ENCODE peak calls at places on chromosomes 4 and X, in eight cellular contexts. One of them, this sample, is unnamed.

GRCh38 chr4:169618286-169618685 is 2.1 kb upstream of the CLCN3 start:
- DNase-seq in mucosa of gallbladder: no peak
- DNase-seq in hepatic stellate cell: no peak
- DNase-seq in adrenal gland: no peak
- DNase-seq in globus pallidus: no peak
- DNase-seq in activated T-helper 1 cell treated with anti-CD3 and anti-CD28 coated beads, Interleukin-2, amount 50 U/mL, for 16 hours: no peak
- DNase-seq in frontal cortex: no peak
- DNase-seq in IMR-90: peak; percentile 41
- DNase-seq in this sample: no peak

GRCh38 chr4:165343353-165344191 is 16.1 kb downstream of the MSMO1 start:
- DNase-seq in frontal cortex: no peak
- DNase-seq in IMR-90: no peak
- DNase-seq in hepatic stellate cell: no peak
- DNase-seq in mucosa of gallbladder: no peak
- DNase-seq in adrenal gland: no peak
- DNase-seq in globus pallidus: no peak
- DNase-seq in activated T-helper 1 cell treated with anti-CD3 and anti-CD28 coated beads, Interleukin-2, amount 50 U/mL, for 16 hours: no peak
- DNase-seq in this sample: no peak

GRCh38 chr4:148814030-148814429 is 371.8 kb upstream of the NR3C2 start:
- DNase-seq in frontal cortex: no peak
- DNase-seq in globus pallidus: no peak
- DNase-seq in activated T-helper 1 cell treated with anti-CD3 and anti-CD28 coated beads, Interleukin-2, amount 50 U/mL, for 16 hours: no peak
- DNase-seq in hepatic stellate cell: no peak
- DNase-seq in IMR-90: no peak
- DNase-seq in mucosa of gallbladder: peak; percentile 44
- DNase-seq in adrenal gland: no peak
- DNase-seq in this sample: no peak

GRCh38 chrX:74349387-74349786 is 45.4 kb downstream of the ZCCHC13 start:
- DNase-seq in frontal cortex: no peak
- DNase-seq in activated T-helper 1 cell treated with anti-CD3 and anti-CD28 coated beads, Interleukin-2, amount 50 U/mL, for 16 hours: no peak
- DNase-seq in adrenal gland: no peak
- DNase-seq in mucosa of gallbladder: no peak
- DNase-seq in globus pallidus: no peak
- DNase-seq in hepatic stellate cell: no peak
- DNase-seq in IMR-90: peak; percentile 82
- DNase-seq in this sample: no peak

GRCh38 chr4:152640058-152640921 is 39.5 kb downstream of the TMEM154 start:
- DNase-seq in adrenal gland: peak; percentile 35
- DNase-seq in globus pallidus: peak; percentile 20
- DNase-seq in mucosa of gallbladder: no peak
- DNase-seq in frontal cortex: no peak
- DNase-seq in activated T-helper 1 cell treated with anti-CD3 and anti-CD28 coated beads, Interleukin-2, amount 50 U/mL, for 16 hours: no peak
- DNase-seq in hepatic stellate cell: peak; percentile 14
- DNase-seq in IMR-90: peak; percentile 28
- DNase-seq in this sample: no peak

GRCh38 chr4:150581611-150582010 is 340 bp upstream of the MAB21L2 start:
- DNase-seq in adrenal gland: no peak
- DNase-seq in globus pallidus: no peak
- DNase-seq in IMR-90: peak; percentile 94
- DNase-seq in hepatic stellate cell: no peak
- DNase-seq in frontal cortex: no peak
- DNase-seq in mucosa of gallbladder: no peak
- DNase-seq in activated T-helper 1 cell treated with anti-CD3 and anti-CD28 coated beads, Interleukin-2, amount 50 U/mL, for 16 hours: no peak
- DNase-seq in this sample: peak; percentile 50

GRCh38 chrX:40169193-40170086 is 71.7 kb upstream of the BCOR start:
- DNase-seq in mucosa of gallbladder: peak; percentile 74
- DNase-seq in hepatic stellate cell: no peak
- DNase-seq in frontal cortex: no peak
- DNase-seq in activated T-helper 1 cell treated with anti-CD3 and anti-CD28 coated beads, Interleukin-2, amount 50 U/mL, for 16 hours: peak; percentile 61
- DNase-seq in globus pallidus: no peak
- DNase-seq in IMR-90: peak; percentile 75
- DNase-seq in adrenal gland: peak; percentile 78
- DNase-seq in this sample: peak; percentile 79

GRCh38 chr4:138275946-138276621 is 33.9 kb upstream of the SLC7A11 start:
- DNase-seq in IMR-90: peak; percentile 91
- DNase-seq in hepatic stellate cell: peak; percentile 44
- DNase-seq in activated T-helper 1 cell treated with anti-CD3 and anti-CD28 coated beads, Interleukin-2, amount 50 U/mL, for 16 hours: no peak
- DNase-seq in globus pallidus: peak; percentile 29
- DNase-seq in frontal cortex: no peak
- DNase-seq in mucosa of gallbladder: no peak
- DNase-seq in adrenal gland: no peak
- DNase-seq in this sample: no peak

GRCh38 chrX:10216208-10216607 is 59.4 kb downstream of the CLCN4 start:
- DNase-seq in activated T-helper 1 cell treated with anti-CD3 and anti-CD28 coated beads, Interleukin-2, amount 50 U/mL, for 16 hours: no peak
- DNase-seq in mucosa of gallbladder: no peak
- DNase-seq in hepatic stellate cell: no peak
- DNase-seq in IMR-90: no peak
- DNase-seq in frontal cortex: no peak
- DNase-seq in globus pallidus: no peak
- DNase-seq in adrenal gland: no peak
- DNase-seq in this sample: no peak

GRCh38 chr4:113411496-113411938 is 350.0 kb downstream of the CAMK2D start:
- DNase-seq in mucosa of gallbladder: peak; percentile 76
- DNase-seq in activated T-helper 1 cell treated with anti-CD3 and anti-CD28 coated beads, Interleukin-2, amount 50 U/mL, for 16 hours: no peak
- DNase-seq in adrenal gland: peak; percentile 73
- DNase-seq in globus pallidus: no peak
- DNase-seq in hepatic stellate cell: no peak
- DNase-seq in frontal cortex: no peak
- DNase-seq in IMR-90: peak; percentile 97
- DNase-seq in this sample: no peak

GRCh38 chr4:60396680-60397079 is 803.4 kb upstream of the ADGRL3 start:
- DNase-seq in IMR-90: no peak
- DNase-seq in mucosa of gallbladder: no peak
- DNase-seq in activated T-helper 1 cell treated with anti-CD3 and anti-CD28 coated beads, Interleukin-2, amount 50 U/mL, for 16 hours: no peak
- DNase-seq in globus pallidus: no peak
- DNase-seq in hepatic stellate cell: no peak
- DNase-seq in adrenal gland: no peak
- DNase-seq in frontal cortex: no peak
- DNase-seq in this sample: no peak

GRCh38 chrX:150236304-150236703 is 126.8 kb upstream of the MAMLD1 start:
- DNase-seq in mucosa of gallbladder: no peak
- DNase-seq in activated T-helper 1 cell treated with anti-CD3 and anti-CD28 coated beads, Interleukin-2, amount 50 U/mL, for 16 hours: no peak
- DNase-seq in IMR-90: peak; percentile 44
- DNase-seq in adrenal gland: no peak
- DNase-seq in frontal cortex: no peak
- DNase-seq in globus pallidus: no peak
- DNase-seq in hepatic stellate cell: no peak
- DNase-seq in this sample: peak; percentile 3

GRCh38 chrX:111376897-111377601 is 34.9 kb downstream of the DCX start:
- DNase-seq in activated T-helper 1 cell treated with anti-CD3 and anti-CD28 coated beads, Interleukin-2, amount 50 U/mL, for 16 hours: no peak
- DNase-seq in adrenal gland: no peak
- DNase-seq in mucosa of gallbladder: no peak
- DNase-seq in hepatic stellate cell: no peak
- DNase-seq in frontal cortex: no peak
- DNase-seq in IMR-90: no peak
- DNase-seq in globus pallidus: no peak
- DNase-seq in this sample: no peak

GRCh38 chrX:46573896-46574336 is 351 bp downstream of the CHST7 start:
- DNase-seq in adrenal gland: peak; percentile 23
- DNase-seq in globus pallidus: no peak
- DNase-seq in hepatic stellate cell: peak; percentile 27
- DNase-seq in frontal cortex: no peak
- DNase-seq in IMR-90: peak; percentile 48
- DNase-seq in activated T-helper 1 cell treated with anti-CD3 and anti-CD28 coated beads, Interleukin-2, amount 50 U/mL, for 16 hours: peak; percentile 49
- DNase-seq in mucosa of gallbladder: peak; percentile 38
- DNase-seq in this sample: peak; percentile 49

GRCh38 chr4:6109842-6110560 is 90.3 kb downstream of the JAKMIP1 start:
- DNase-seq in frontal cortex: no peak
- DNase-seq in activated T-helper 1 cell treated with anti-CD3 and anti-CD28 coated beads, Interleukin-2, amount 50 U/mL, for 16 hours: no peak
- DNase-seq in globus pallidus: no peak
- DNase-seq in adrenal gland: no peak
- DNase-seq in mucosa of gallbladder: no peak
- DNase-seq in hepatic stellate cell: no peak
- DNase-seq in IMR-90: no peak
- DNase-seq in this sample: no peak

GRCh38 chr4:139015948-139016451 is 419 bp downstream of the NOCT start:
- DNase-seq in globus pallidus: no peak
- DNase-seq in IMR-90: peak; percentile 20
- DNase-seq in adrenal gland: peak; percentile 23
- DNase-seq in activated T-helper 1 cell treated with anti-CD3 and anti-CD28 coated beads, Interleukin-2, amount 50 U/mL, for 16 hours: peak; percentile 33
- DNase-seq in hepatic stellate cell: no peak
- DNase-seq in mucosa of gallbladder: peak; percentile 20
- DNase-seq in frontal cortex: no peak
- DNase-seq in this sample: peak; percentile 56

GRCh38 chrX:42094208-42094607 is 170.9 kb upstream of the CASK start:
- DNase-seq in activated T-helper 1 cell treated with anti-CD3 and anti-CD28 coated beads, Interleukin-2, amount 50 U/mL, for 16 hours: no peak
- DNase-seq in IMR-90: peak; percentile 7
- DNase-seq in frontal cortex: no peak
- DNase-seq in mucosa of gallbladder: no peak
- DNase-seq in hepatic stellate cell: no peak
- DNase-seq in globus pallidus: no peak
- DNase-seq in adrenal gland: no peak
- DNase-seq in this sample: no peak

GRCh38 chr4:123325241-123325681 is 71.3 kb upstream of the SPRY1 start:
- DNase-seq in globus pallidus: no peak
- DNase-seq in hepatic stellate cell: no peak
- DNase-seq in IMR-90: no peak
- DNase-seq in activated T-helper 1 cell treated with anti-CD3 and anti-CD28 coated beads, Interleukin-2, amount 50 U/mL, for 16 hours: no peak
- DNase-seq in adrenal gland: no peak
- DNase-seq in mucosa of gallbladder: no peak
- DNase-seq in frontal cortex: no peak
- DNase-seq in this sample: no peak

GRCh38 chr4:176274441-176274840 is 5.4 kb upstream of the ASB5 start:
- DNase-seq in frontal cortex: no peak
- DNase-seq in mucosa of gallbladder: no peak
- DNase-seq in activated T-helper 1 cell treated with anti-CD3 and anti-CD28 coated beads, Interleukin-2, amount 50 U/mL, for 16 hours: no peak
- DNase-seq in adrenal gland: no peak
- DNase-seq in globus pallidus: no peak
- DNase-seq in hepatic stellate cell: no peak
- DNase-seq in IMR-90: no peak
- DNase-seq in this sample: no peak

GRCh38 chr4:158371158-158371557 is 150.5 kb upstream of the RXFP1 start:
- DNase-seq in activated T-helper 1 cell treated with anti-CD3 and anti-CD28 coated beads, Interleukin-2, amount 50 U/mL, for 16 hours: no peak
- DNase-seq in mucosa of gallbladder: no peak
- DNase-seq in hepatic stellate cell: peak; percentile 29
- DNase-seq in globus pallidus: no peak
- DNase-seq in adrenal gland: no peak
- DNase-seq in IMR-90: peak; percentile 65
- DNase-seq in frontal cortex: no peak
- DNase-seq in this sample: no peak

GRCh38 chr4:88803600-88804096 is 106.0 kb upstream of the NAP1L5 start:
- DNase-seq in hepatic stellate cell: peak; percentile 12
- DNase-seq in frontal cortex: no peak
- DNase-seq in activated T-helper 1 cell treated with anti-CD3 and anti-CD28 coated beads, Interleukin-2, amount 50 U/mL, for 16 hours: no peak
- DNase-seq in adrenal gland: peak; percentile 38
- DNase-seq in IMR-90: peak; percentile 96
- DNase-seq in globus pallidus: peak; percentile 60
- DNase-seq in mucosa of gallbladder: peak; percentile 67
- DNase-seq in this sample: peak; percentile 79

GRCh38 chr4:188162698-188163097 is 23.5 kb downstream of the TRIML1 start:
- DNase-seq in adrenal gland: no peak
- DNase-seq in IMR-90: no peak
- DNase-seq in globus pallidus: no peak
- DNase-seq in mucosa of gallbladder: no peak
- DNase-seq in frontal cortex: no peak
- DNase-seq in activated T-helper 1 cell treated with anti-CD3 and anti-CD28 coated beads, Interleukin-2, amount 50 U/mL, for 16 hours: no peak
- DNase-seq in hepatic stellate cell: no peak
- DNase-seq in this sample: no peak

GRCh38 chr4:38948551-38948950 is 80.9 kb downstream of the FAM114A1 start:
- DNase-seq in activated T-helper 1 cell treated with anti-CD3 and anti-CD28 coated beads, Interleukin-2, amount 50 U/mL, for 16 hours: no peak
- DNase-seq in mucosa of gallbladder: peak; percentile 50
- DNase-seq in globus pallidus: peak; percentile 62
- DNase-seq in IMR-90: peak; percentile 95
- DNase-seq in hepatic stellate cell: peak; percentile 64
- DNase-seq in adrenal gland: peak; percentile 61
- DNase-seq in frontal cortex: no peak
- DNase-seq in this sample: no peak

GRCh38 chr4:72567821-72568620 is 1.0 kb downstream of the ADAMTS3 start:
- DNase-seq in IMR-90: peak; percentile 77
- DNase-seq in frontal cortex: peak; percentile 33
- DNase-seq in hepatic stellate cell: peak; percentile 76
- DNase-seq in activated T-helper 1 cell treated with anti-CD3 and anti-CD28 coated beads, Interleukin-2, amount 50 U/mL, for 16 hours: no peak
- DNase-seq in adrenal gland: peak; percentile 95
- DNase-seq in mucosa of gallbladder: peak; percentile 36
- DNase-seq in globus pallidus: peak; percentile 19
- DNase-seq in this sample: peak; percentile 30

GRCh38 chr4:13484749-13485345 is 707 bp upstream of the RAB28 start:
- DNase-seq in hepatic stellate cell: peak; percentile 2
- DNase-seq in adrenal gland: no peak
- DNase-seq in globus pallidus: no peak
- DNase-seq in IMR-90: peak; percentile 58
- DNase-seq in mucosa of gallbladder: no peak
- DNase-seq in activated T-helper 1 cell treated with anti-CD3 and anti-CD28 coated beads, Interleukin-2, amount 50 U/mL, for 16 hours: no peak
- DNase-seq in frontal cortex: peak; percentile 6
- DNase-seq in this sample: no peak

GRCh38 chrX:1904663-1905218 is 289.9 kb downstream of the ASMT start:
- DNase-seq in frontal cortex: no peak
- DNase-seq in hepatic stellate cell: no peak
- DNase-seq in mucosa of gallbladder: no peak
- DNase-seq in IMR-90: no peak
- DNase-seq in globus pallidus: no peak
- DNase-seq in adrenal gland: no peak
- DNase-seq in activated T-helper 1 cell treated with anti-CD3 and anti-CD28 coated beads, Interleukin-2, amount 50 U/mL, for 16 hours: no peak
- DNase-seq in this sample: no peak

GRCh38 chrX:38982370-38982769 is 181.1 kb downstream of the MID1IP1 start:
- DNase-seq in hepatic stellate cell: no peak
- DNase-seq in frontal cortex: no peak
- DNase-seq in activated T-helper 1 cell treated with anti-CD3 and anti-CD28 coated beads, Interleukin-2, amount 50 U/mL, for 16 hours: no peak
- DNase-seq in IMR-90: no peak
- DNase-seq in adrenal gland: no peak
- DNase-seq in globus pallidus: no peak
- DNase-seq in mucosa of gallbladder: no peak
- DNase-seq in this sample: no peak

GRCh38 chrX:39903937-39904336 is 193.8 kb downstream of the BCOR start:
- DNase-seq in mucosa of gallbladder: no peak
- DNase-seq in frontal cortex: no peak
- DNase-seq in adrenal gland: no peak
- DNase-seq in IMR-90: peak; percentile 44
- DNase-seq in hepatic stellate cell: peak; percentile 34
- DNase-seq in globus pallidus: no peak
- DNase-seq in activated T-helper 1 cell treated with anti-CD3 and anti-CD28 coated beads, Interleukin-2, amount 50 U/mL, for 16 hours: no peak
- DNase-seq in this sample: no peak

GRCh38 chr4:165154482-165154881 is 41.8 kb upstream of the TMEM192 start:
- DNase-seq in hepatic stellate cell: no peak
- DNase-seq in adrenal gland: no peak
- DNase-seq in IMR-90: no peak
- DNase-seq in activated T-helper 1 cell treated with anti-CD3 and anti-CD28 coated beads, Interleukin-2, amount 50 U/mL, for 16 hours: no peak
- DNase-seq in globus pallidus: no peak
- DNase-seq in mucosa of gallbladder: no peak
- DNase-seq in frontal cortex: no peak
- DNase-seq in this sample: no peak

GRCh38 chr4:6198768-6199343 is 1.5 kb downstream of the JAKMIP1 start:
- DNase-seq in globus pallidus: no peak
- DNase-seq in mucosa of gallbladder: no peak
- DNase-seq in IMR-90: no peak
- DNase-seq in adrenal gland: peak; percentile 26
- DNase-seq in activated T-helper 1 cell treated with anti-CD3 and anti-CD28 coated beads, Interleukin-2, amount 50 U/mL, for 16 hours: no peak
- DNase-seq in frontal cortex: no peak
- DNase-seq in hepatic stellate cell: no peak
- DNase-seq in this sample: no peak

GRCh38 chr4:104490096-104490769 is 4.5 kb downstream of the CXXC4 start:
- DNase-seq in globus pallidus: peak; percentile 72
- DNase-seq in activated T-helper 1 cell treated with anti-CD3 and anti-CD28 coated beads, Interleukin-2, amount 50 U/mL, for 16 hours: no peak
- DNase-seq in frontal cortex: no peak
- DNase-seq in IMR-90: no peak
- DNase-seq in adrenal gland: no peak
- DNase-seq in mucosa of gallbladder: no peak
- DNase-seq in hepatic stellate cell: no peak
- DNase-seq in this sample: peak; percentile 41

GRCh38 chr4:154854362-154854761 is 73.3 kb downstream of the RBM46 start:
- DNase-seq in IMR-90: peak; percentile 4
- DNase-seq in hepatic stellate cell: no peak
- DNase-seq in activated T-helper 1 cell treated with anti-CD3 and anti-CD28 coated beads, Interleukin-2, amount 50 U/mL, for 16 hours: no peak
- DNase-seq in mucosa of gallbladder: no peak
- DNase-seq in frontal cortex: no peak
- DNase-seq in adrenal gland: no peak
- DNase-seq in globus pallidus: no peak
- DNase-seq in this sample: no peak

GRCh38 chr4:87543835-87544461 is 14.8 kb upstream of the SPARCL1 start:
- DNase-seq in hepatic stellate cell: peak; percentile 22
- DNase-seq in mucosa of gallbladder: no peak
- DNase-seq in activated T-helper 1 cell treated with anti-CD3 and anti-CD28 coated beads, Interleukin-2, amount 50 U/mL, for 16 hours: no peak
- DNase-seq in IMR-90: peak; percentile 52
- DNase-seq in adrenal gland: peak; percentile 28
- DNase-seq in frontal cortex: peak; percentile 4
- DNase-seq in globus pallidus: peak; percentile 76
- DNase-seq in this sample: no peak

GRCh38 chrX:123199338-123199737 is 15.3 kb downstream of the GRIA3 start:
- DNase-seq in IMR-90: no peak
- DNase-seq in adrenal gland: no peak
- DNase-seq in frontal cortex: no peak
- DNase-seq in globus pallidus: no peak
- DNase-seq in hepatic stellate cell: no peak
- DNase-seq in activated T-helper 1 cell treated with anti-CD3 and anti-CD28 coated beads, Interleukin-2, amount 50 U/mL, for 16 hours: no peak
- DNase-seq in mucosa of gallbladder: no peak
- DNase-seq in this sample: no peak